ENCODE peak calls at places on chromosomes 5 and 9, in four cellular contexts. Q is SK-N-SH, F is H1, G is A549. S is an unnamed sample.

GRCh38 chr5:157888814-157889532 is 30.0 kb upstream of the CLINT1 start:
- DNase-seq in Q (no peak), F (no peak), G (no peak), S (no peak)

GRCh38 chr9:129320575-129321311 is 142.7 kb upstream of the IER5L start:
- DNase-seq in Q (peak; percentile 89), F (peak; percentile 77), G (no peak), S (peak; percentile 44)

GRCh38 chr5:121949885-121950284 is 11.9 kb upstream of the SRFBP1 start:
- DNase-seq in Q (peak; percentile 66), F (no peak), G (peak; percentile 37), S (peak; percentile 32)

GRCh38 chr9:121529237-121529987 is 29.8 kb upstream of the GGTA1 start:
- DNase-seq in Q (peak; percentile 83), F (no peak), G (no peak), S (no peak)

GRCh38 chr5:38796000-38796738 is 49.6 kb upstream of the OSMR start:
- DNase-seq in Q (no peak), F (no peak), G (no peak), S (no peak)

GRCh38 chr5:163978897-163979296 is 473.5 kb downstream of the MAT2B start:
- DNase-seq in Q (no peak), F (no peak), G (no peak), S (peak; percentile 49)

GRCh38 chr9:90059436-90059835 is 454.6 kb downstream of the GADD45G start:
- DNase-seq in Q (no peak), F (no peak), G (no peak), S (no peak)

GRCh38 chr9:547309-547708 is 294.2 kb upstream of the DMRT1 start:
- DNase-seq in Q (no peak), F (no peak), G (no peak), S (no peak)

GRCh38 chr5:97102010-97102470 is 40.4 kb downstream of the LIX1 start:
- DNase-seq in Q (no peak), F (peak; percentile 50), G (no peak), S (peak; percentile 43)

GRCh38 chr5:82730862-82731261 is 346.3 kb downstream of the TMEM167A start:
- DNase-seq in Q (no peak), F (no peak), G (no peak), S (no peak)

GRCh38 chr5:167723254-167723871 is 568.1 kb upstream of the WWC1 start:
- DNase-seq in Q (peak; percentile 74), F (peak; percentile 90), G (peak; percentile 81), S (peak; percentile 79)

GRCh38 chr5:128252794-128253193 is 169.2 kb downstream of the SLC12A2 start:
- DNase-seq in Q (no peak), F (no peak), G (no peak), S (no peak)

GRCh38 chr9:125544988-125545651 is 161.9 kb downstream of the MAPKAP1 start:
- DNase-seq in Q (no peak), F (no peak), G (no peak), S (no peak)

GRCh38 chr9:89940625-89941024 is 335.8 kb downstream of the GADD45G start:
- DNase-seq in Q (no peak), F (no peak), G (no peak), S (no peak)

GRCh38 chr9:120443489-120443888 is 136.5 kb downstream of the CDK5RAP2 start:
- DNase-seq in Q (no peak), F (no peak), G (no peak), S (no peak)

GRCh38 chr9:2242778-2243395 is 227.7 kb downstream of the SMARCA2 start:
- DNase-seq in Q (no peak), F (no peak), G (no peak), S (no peak)

GRCh38 chr9:19161257-19162025 is 34.1 kb upstream of the PLIN2 start:
- DNase-seq in Q (no peak), F (no peak), G (peak; percentile 69), S (no peak)

GRCh38 chr9:134585021-134585561 is 56.5 kb upstream of the COL5A1 start:
- DNase-seq in Q (no peak), F (peak; percentile 34), G (no peak), S (no peak)

GRCh38 chr9:76817489-76817888 is 53.3 kb downstream of the PCA3 start:
- DNase-seq in Q (no peak), F (no peak), G (peak; percentile 15), S (no peak)

GRCh38 chr5:166018716-166019115 is 2272.7 kb upstream of the WWC1 start:
- DNase-seq in Q (no peak), F (no peak), G (no peak), S (no peak)

GRCh38 chr9:68552700-68553099 is 12.0 kb upstream of the TMEM252 start:
- DNase-seq in Q (no peak), F (no peak), G (no peak), S (no peak)

GRCh38 chr5:86665984-86666760 is 48.4 kb downstream of the COX7C start:
- DNase-seq in Q (no peak), F (no peak), G (no peak), S (peak; percentile 32)

GRCh38 chr9:98862936-98863335 is 55.5 kb downstream of the GALNT12 start:
- DNase-seq in Q (no peak), F (no peak), G (no peak), S (no peak)

GRCh38 chr9:15696979-15697378 is 144.1 kb downstream of the CCDC171 start:
- DNase-seq in Q (no peak), F (no peak), G (no peak), S (no peak)

GRCh38 chr9:17832812-17833211 is 253.9 kb downstream of the SH3GL2 start:
- DNase-seq in Q (no peak), F (no peak), G (no peak), S (no peak)

GRCh38 chr9:19935422-19935821 is 146.6 kb upstream of the SLC24A2 start:
- DNase-seq in Q (no peak), F (no peak), G (no peak), S (no peak)

GRCh38 chr5:140564196-140565023 is at the start of the genes APBB3 and SLC35A4:
- DNase-seq in Q (peak; percentile 96), F (peak; percentile 89), G (peak; percentile 96), S (peak; percentile 90)

GRCh38 chr5:142894749-142895148 is 124.6 kb downstream of the ARHGAP26 start:
- DNase-seq in Q (no peak), F (no peak), G (no peak), S (no peak)

DNA sequence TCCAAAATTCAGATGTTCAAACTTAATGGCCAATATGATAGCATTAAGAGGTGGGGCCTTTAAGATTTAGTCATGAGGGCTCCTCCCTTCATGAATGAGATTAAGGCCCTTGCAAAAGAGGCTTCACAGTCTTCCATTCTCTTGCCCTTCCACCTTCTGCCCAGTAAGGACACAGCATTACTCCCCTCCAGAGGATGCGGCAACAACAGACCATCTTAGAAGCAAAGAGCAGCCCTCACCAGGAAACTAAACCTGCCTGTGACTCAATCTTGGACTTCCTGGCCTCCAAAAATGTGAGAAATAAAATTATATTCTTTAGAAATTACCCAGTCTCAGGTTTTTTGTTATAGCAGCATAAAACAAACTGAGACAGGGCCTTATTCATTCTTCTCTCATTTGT is 8.2 kb downstream of the AP3B1 start:
- DNase-seq in Q (no peak), F (no peak), G (no peak), S (no peak)
- TF ChIP-seq USF2 in Q (no peak), F (no peak), G (no peak), S (no peak)

GRCh38 chr5:179311091-179311470 is 34.2 kb downstream of the ADAMTS2 start:
- DNase-seq in Q (peak; percentile 78), F (no peak), G (no peak), S (peak; percentile 6)
- TF ChIP-seq USF2 in Q (no peak), F (no peak), G (no peak), S (no peak)

DNA sequence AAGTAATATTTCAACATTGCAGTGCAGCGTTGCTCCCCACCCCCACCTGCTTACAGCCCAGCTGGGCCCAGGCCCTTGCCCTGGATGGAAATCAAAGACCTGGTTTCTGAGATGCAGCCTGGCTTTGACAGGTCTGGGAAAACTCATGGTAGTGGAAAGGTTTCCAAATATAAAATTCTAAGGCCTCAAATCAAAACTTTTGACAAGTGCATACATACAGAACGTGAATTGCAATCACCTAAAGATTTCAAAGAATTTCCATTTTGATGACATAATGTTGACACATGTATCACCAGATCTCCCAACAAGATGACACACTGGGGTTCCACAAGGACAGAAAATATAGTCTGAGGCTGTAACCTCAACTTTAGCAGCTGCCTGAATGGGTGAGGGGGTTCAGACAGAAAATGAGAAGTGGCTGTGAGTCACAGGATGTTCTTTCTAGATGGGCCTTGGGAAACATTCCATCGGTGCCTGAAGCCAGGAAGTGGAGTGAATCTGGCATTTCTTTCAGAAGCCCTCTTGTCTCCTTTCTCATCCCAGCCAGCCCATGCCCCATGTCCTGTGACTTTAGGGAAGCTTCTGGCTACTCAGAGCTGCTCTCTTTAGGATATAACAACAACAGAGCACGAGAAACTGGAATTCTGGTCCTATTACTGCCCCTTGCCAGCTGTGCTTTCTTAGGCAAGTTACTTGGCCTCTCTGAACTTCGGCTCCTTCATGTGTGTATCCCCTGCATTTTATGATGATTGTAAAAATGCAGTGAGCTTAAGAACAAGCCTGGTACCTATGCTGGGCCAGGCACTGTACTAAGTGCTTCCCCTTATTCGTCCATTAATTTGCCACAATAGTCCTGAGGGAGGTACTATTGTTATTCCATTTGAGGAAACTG is 54.8 kb downstream of the ABCA1 start:
- DNase-seq in Q (peak; percentile 22), F (no peak), G (peak; percentile 43), S (no peak)
- TF ChIP-seq USF2 in Q (no peak), F (no peak), G (no peak), S (no peak)

GRCh38 chr5:75721573-75721972 is 4.3 kb upstream of the POC5 start:
- DNase-seq in Q (no peak), F (no peak), G (no peak), S (no peak)
- TF ChIP-seq USF2 in Q (no peak), F (no peak), G (no peak), S (no peak)

GRCh38 chr5:149519624-149520023 is 31.6 kb downstream of the CSNK1A1 start:
- DNase-seq in Q (no peak), F (no peak), G (no peak), S (no peak)

GRCh38 chr5:149514512-149514911 is 36.7 kb downstream of the CSNK1A1 start:
- DNase-seq in Q (no peak), F (no peak), G (no peak), S (no peak)

GRCh38 chr5:149521739-149522373 is 29.4 kb downstream of the CSNK1A1 start:
- DNase-seq in Q (no peak), F (no peak), G (no peak), S (no peak)

DNA sequence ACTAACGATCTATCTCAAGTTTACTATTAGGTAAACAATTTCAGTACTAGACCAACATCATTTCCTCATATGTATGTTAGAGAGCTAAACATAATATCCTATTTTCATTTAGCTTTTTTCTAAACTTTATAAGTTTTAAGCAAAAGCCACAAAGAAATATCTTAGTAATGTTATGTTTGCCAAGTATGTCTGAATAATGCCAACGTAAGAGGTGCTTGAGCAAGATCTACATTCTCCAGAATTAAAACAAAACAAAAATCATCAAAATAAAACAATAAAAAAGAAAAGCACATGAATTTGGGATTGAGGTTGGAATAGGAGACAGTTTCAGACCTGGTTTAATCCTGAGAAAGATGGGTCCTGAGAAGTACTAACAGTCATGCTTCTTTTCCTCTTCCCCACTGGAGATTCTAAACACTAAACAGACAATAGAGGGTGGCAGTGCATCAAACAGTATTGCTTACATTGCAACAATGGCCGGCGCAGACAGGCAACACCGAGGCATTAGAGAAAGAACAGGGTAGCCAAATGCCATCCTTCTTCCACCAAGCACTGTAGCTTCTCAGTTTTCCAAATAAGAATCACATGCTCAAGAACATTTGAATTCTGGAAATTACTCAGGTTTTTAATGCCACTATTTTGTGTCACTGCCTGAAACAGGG is 33.6 kb downstream of the CSNK1A1 start:
- DNase-seq in Q (no peak), F (no peak), G (no peak), S (no peak)
- TF ChIP-seq USF2 in Q (no peak), F (no peak), G (no peak), S (no peak)

S was measured in WTC11.